ENCODE peak calls at places on chromosomes 2 and 18, in six cellular contexts. X is SK-N-SH, J is NCI-H2081, K is NCI-H460, E is left lung, V is NCI-H1105. R is an unnamed sample.

GRCh38 chr2:1726558-1726957 is 17.8 kb downstream of the PXDN start:
- DNase-seq in X (no peak), J (no peak), K (no peak), E (no peak), V (no peak), R (no peak)

GRCh38 chr2:232888099-232888836 is 18.2 kb downstream of the SNORC start:
- DNase-seq in X (no peak), J (no peak), K (no peak), E (peak), V (no peak), R (no peak)

GRCh38 chr2:130846686-130847375 is 10.1 kb downstream of the ARHGEF4 start:
- DNase-seq in X (no peak), J (no peak), K (no peak), E (no peak), V (no peak), R (no peak)

GRCh38 chr2:229810786-229811185 is 96.4 kb upstream of the DNER start:
- DNase-seq in X (no peak), J (no peak), K (no peak), E (no peak), V (no peak), R (no peak)

GRCh38 chr18:57819671-57820460 is 16.8 kb upstream of the ATP8B1 start:
- DNase-seq in X (peak), J (peak), K (peak), E (no peak), V (peak), R (no peak)

GRCh38 chr2:120436885-120437603 is 91.1 kb downstream of the INHBB start:
- DNase-seq in X (peak), J (peak), K (peak), E (no peak), V (no peak), R (peak)

GRCh38 chr18:43780782-43781340 is 503.6 kb upstream of the SYT4 start:
- DNase-seq in X (no peak), J (no peak), K (no peak), E (no peak), V (no peak), R (no peak)

GRCh38 chr18:25042641-25043051 is 309.3 kb downstream of the ZNF521 start:
- DNase-seq in X (peak), J (no peak), K (no peak), E (no peak), V (no peak), R (no peak)

GRCh38 chr2:36781907-36782635 is 85.6 kb downstream of the VIT start:
- DNase-seq in X (no peak), J (no peak), K (no peak), E (no peak), V (no peak), R (no peak)

GRCh38 chr2:205807229-205807628 is 124.9 kb downstream of the NRP2 start:
- DNase-seq in X (no peak), J (no peak), K (no peak), E (no peak), V (no peak), R (no peak)

GRCh38 chr2:154247503-154247902 is 375.8 kb downstream of the GALNT13 start:
- DNase-seq in X (no peak), J (no peak), K (no peak), E (no peak), V (no peak), R (no peak)

GRCh38 chr18:48836231-48836805 is 114.4 kb downstream of the SMAD7 start:
- DNase-seq in X (no peak), J (no peak), K (no peak), E (no peak), V (no peak), R (no peak)

GRCh38 chr18:24535831-24536230 is 75.4 kb downstream of the HRH4 start:
- DNase-seq in X (no peak), J (no peak), K (no peak), E (no peak), V (no peak), R (no peak)

GRCh38 chr2:3453196-3453845 is 66.0 kb downstream of the ADI1 start:
- DNase-seq in X (no peak), J (no peak), K (no peak), E (no peak), V (no peak), R (no peak)

GRCh38 chr18:5073026-5073944 is 123.8 kb downstream of the AKAIN1 start:
- DNase-seq in X (peak), J (peak), K (peak), E (no peak), V (peak), R (peak)

GRCh38 chr2:7572460-7572859 is 655.2 kb downstream of the RNF144A start:
- DNase-seq in X (no peak), J (peak), K (no peak), E (no peak), V (no peak), R (no peak)

GRCh38 chr2:147543056-147543455 is 301.8 kb upstream of the ACVR2A start:
- DNase-seq in X (no peak), J (no peak), K (no peak), E (no peak), V (no peak), R (no peak)

GRCh38 chr2:112794131-112794733 is 9.9 kb upstream of the IL1A start:
- DNase-seq in X (no peak), J (no peak), K (peak), E (no peak), V (no peak), R (no peak)

GRCh38 chr18:45243347-45244095 is 371.8 kb upstream of the SLC14A2 start:
- DNase-seq in X (no peak), J (no peak), K (no peak), E (no peak), V (no peak), R (no peak)

GRCh38 chr2:38978504-38978903 is 88.8 kb downstream of the ARHGEF33 start:
- DNase-seq in X (no peak), J (no peak), K (no peak), E (no peak), V (no peak), R (no peak)

GRCh38 chr2:204491528-204491927 is 53.7 kb upstream of the PARD3B start:
- DNase-seq in X (no peak), J (peak), K (no peak), E (no peak), V (peak), R (peak)

GRCh38 chr2:3626118-3626816 is 31.4 kb downstream of the COLEC11 start:
- DNase-seq in X (no peak), J (no peak), K (no peak), E (no peak), V (no peak), R (no peak)

GRCh38 chr18:45169610-45170009 is 445.7 kb upstream of the SLC14A2 start:
- DNase-seq in X (no peak), J (no peak), K (peak), E (no peak), V (no peak), R (no peak)

GRCh38 chr2:15754703-15755099 is 163.0 kb downstream of the DDX1 start:
- DNase-seq in X (no peak), J (no peak), K (no peak), E (no peak), V (no peak), R (no peak)

GRCh38 chr2:54041135-54041534 is 70.3 kb upstream of the PSME4 start:
- DNase-seq in X (no peak), J (no peak), K (no peak), E (no peak), V (no peak), R (no peak)

GRCh38 chr18:395481-396250 is 104.8 kb downstream of the COLEC12 start:
- DNase-seq in X (peak), J (peak), K (no peak), E (no peak), V (no peak), R (peak)

GRCh38 chr2:19349911-19350677 is 8.3 kb downstream of the OSR1 start:
- DNase-seq in X (peak), J (no peak), K (peak), E (peak), V (no peak), R (no peak)

GRCh38 chr18:24778810-24779418 is 318.5 kb downstream of the HRH4 start:
- DNase-seq in X (no peak), J (no peak), K (no peak), E (no peak), V (no peak), R (no peak)

GRCh38 chr2:101704816-101705565 is 7.5 kb downstream of the MAP4K4 start:
- DNase-seq in X (no peak), J (no peak), K (no peak), E (no peak), V (no peak), R (no peak)

GRCh38 chr2:85174943-85175342 is 41.8 kb downstream of the TCF7L1 start:
- DNase-seq in X (no peak), J (no peak), K (no peak), E (no peak), V (no peak), R (no peak)

GRCh38 chr2:231191896-231192872 is 6.2 kb upstream of the ARMC9 start:
- DNase-seq in X (peak), J (peak), K (peak), E (no peak), V (no peak), R (no peak)

R was measured in COR-L47.